ENCODE peak calls at places on chromosomes 5 and 9, in five cellular contexts. T, S, H, P and J are unnamed samples.

GRCh38 chr9:84781431-84781830 is 111.9 kb downstream of the NTRK2 start:
- DNase-seq in T (no peak), S (no peak), H (peak), P (peak), J (peak)

GRCh38 chr5:143426437-143426991 is 23.0 kb upstream of the NR3C1 start:
- DNase-seq in T (no peak), S (no peak), H (no peak), P (no peak), J (no peak)

GRCh38 chr9:93134018-93134739 is at the start of gene NINJ1:
- DNase-seq in T (peak), S (peak), H (peak), P (peak), J (peak)

GRCh38 chr9:33433871-33434270 is 13.5 kb downstream of the AQP3 start:
- DNase-seq in T (no peak), S (no peak), H (no peak), P (no peak), J (no peak)

GRCh38 chr9:137435980-137436760 is 5.0 kb downstream of the ENTPD8 start:
- DNase-seq in T (no peak), S (peak), H (peak), P (peak), J (peak)

GRCh38 chr5:167442922-167443321 is 848.5 kb upstream of the WWC1 start:
- DNase-seq in T (no peak), S (no peak), H (no peak), P (peak), J (no peak)

GRCh38 chr9:114096041-114096511 is 3.0 kb downstream of the KIF12 start:
- DNase-seq in T (no peak), S (no peak), H (no peak), P (no peak), J (peak)

GRCh38 chr5:16064135-16064893 is 115.3 kb downstream of the MARCHF11 start:
- DNase-seq in T (no peak), S (no peak), H (no peak), P (no peak), J (no peak)

GRCh38 chr5:136028782-136029742 is at the start of gene TGFBI:
- DNase-seq in T (no peak), S (peak), H (no peak), P (peak), J (peak)

GRCh38 chr5:157306690-157307089 is 40.8 kb downstream of the CYFIP2 start:
- DNase-seq in T (no peak), S (no peak), H (no peak), P (no peak), J (no peak)

GRCh38 chr5:32190094-32190493 is 16.0 kb upstream of the GOLPH3 start:
- DNase-seq in T (no peak), S (no peak), H (no peak), P (peak), J (no peak)

GRCh38 chr5:3317051-3317795 is 278.4 kb upstream of the IRX1 start:
- DNase-seq in T (no peak), S (no peak), H (no peak), P (no peak), J (no peak)

GRCh38 chr9:17521456-17521855 is 57.4 kb upstream of the SH3GL2 start:
- DNase-seq in T (no peak), S (no peak), H (no peak), P (no peak), J (no peak)
- TF ChIP-seq CTCF in T (no peak), S (no peak), H (no peak), P (no peak), J (no peak)

GRCh38 chr5:83590966-83591365 is 119.4 kb downstream of the VCAN start:
- DNase-seq in T (no peak), S (no peak), H (no peak), P (no peak), J (no peak)

GRCh38 chr5:83589786-83590185 is 118.2 kb downstream of the VCAN start:
- DNase-seq in T (no peak), S (no peak), H (no peak), P (no peak), J (no peak)

DNA sequence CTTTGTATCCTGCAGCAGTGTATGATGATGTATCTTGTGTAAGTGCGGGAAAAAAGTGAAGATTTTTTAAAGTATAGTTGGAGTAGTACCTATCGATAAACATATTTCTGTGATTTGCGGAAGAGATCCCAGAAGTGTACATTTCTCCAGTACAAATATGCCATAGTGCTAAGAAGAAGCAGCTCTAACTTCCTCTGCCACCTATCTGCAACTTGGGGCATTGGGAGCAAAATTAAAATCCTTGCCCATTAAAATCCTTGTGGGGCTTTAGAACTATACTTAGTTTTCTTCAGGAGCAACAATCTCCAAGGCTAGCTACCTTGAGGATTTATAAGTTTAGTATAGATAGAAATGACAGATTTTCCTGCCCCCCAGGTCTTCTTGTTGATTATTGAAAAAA is 123.7 kb downstream of the VCAN start:
- DNase-seq in T (no peak), S (no peak), H (no peak), P (no peak), J (no peak)
- TF ChIP-seq CTCF in T (no peak), S (no peak), H (peak), P (peak), J (no peak)

GRCh38 chr5:169826618-169827017 is 153.7 kb downstream of the INSYN2B start:
- DNase-seq in T (no peak), S (no peak), H (peak), P (no peak), J (no peak)
- TF ChIP-seq CTCF in T (no peak), S (no peak), H (peak), P (peak), J (no peak)

GRCh38 chr9:1732670-1733069 is 282.5 kb upstream of the SMARCA2 start:
- DNase-seq in T (no peak), S (no peak), H (no peak), P (no peak), J (no peak)
- TF ChIP-seq CTCF in T (peak), S (no peak), H (no peak), P (no peak), J (no peak)